ENCODE peak calls at places on chromosome 14, in six cellular contexts. O is esophagus squamous epithelium, I is A549, Z is upper lobe of left lung, K is erythroblast, R is uterus. U is an unnamed sample.
A peak's percentile ranks its signal among the peaks of the same experiment; 100 is the strongest.

GRCh38 chr14:55430024-55430690 is 10.3 kb downstream of the TBPL2 start:
- DNase-seq in R (no peak), K (peak; percentile 83), Z (no peak), I (peak; percentile 79), O (no peak), U (no peak)

GRCh38 chr14:54653764-54654469 is 87.0 kb downstream of the SAMD4A start:
- DNase-seq in I (peak; percentile 25), K (no peak), O (no peak), R (no peak), Z (no peak), U (no peak)

GRCh38 chr14:59281613-59282012 is 93.1 kb downstream of the DAAM1 start:
- DNase-seq in O (no peak), R (no peak), K (no peak), I (no peak), Z (no peak), U (no peak)

GRCh38 chr14:53946071-53946403 is 10.6 kb downstream of the BMP4 start:
- DNase-seq in K (no peak), R (no peak), O (no peak), I (no peak), Z (peak; percentile 61), U (no peak)

GRCh38 chr14:102909911-102910310 is 12.6 kb upstream of the AMN start:
- DNase-seq in O (no peak), R (no peak), I (no peak), Z (peak; percentile 32), K (no peak), U (peak; percentile 60)

GRCh38 chr14:53273671-53274072 is 120.5 kb upstream of the DDHD1 start:
- DNase-seq in O (no peak), K (peak; percentile 14), I (peak; percentile 42), R (peak; percentile 49), Z (peak; percentile 46), U (no peak)

GRCh38 chr14:29630566-29631160 is 297.0 kb downstream of the PRKD1 start:
- DNase-seq in O (no peak), K (no peak), Z (no peak), I (no peak), R (no peak), U (no peak)

GRCh38 chr14:47208434-47208833 is 467.0 kb downstream of the MDGA2 start:
- DNase-seq in K (no peak), O (no peak), I (no peak), Z (no peak), R (no peak), U (no peak)

GRCh38 chr14:76516884-76517283 is 140.9 kb downstream of the ESRRB start:
- DNase-seq in I (no peak), R (no peak), Z (no peak), K (no peak), O (no peak), U (no peak)

GRCh38 chr14:104515059-104515810 is 64.3 kb upstream of the C14orf180 start:
- DNase-seq in Z (peak; percentile 37), I (no peak), R (no peak), O (no peak), K (no peak), U (no peak)

GRCh38 chr14:102095871-102096568 is 9.2 kb upstream of the HSP90AA1 start:
- DNase-seq in O (no peak), I (no peak), K (no peak), R (no peak), Z (no peak), U (no peak)

GRCh38 chr14:69318241-69318640 is 58.3 kb downstream of the GALNT16 start:
- DNase-seq in O (no peak), R (no peak), I (no peak), K (no peak), Z (no peak), U (peak; percentile 48)

GRCh38 chr14:81655423-81656314 is 122.0 kb upstream of the SEL1L start:
- DNase-seq in K (no peak), R (no peak), O (no peak), Z (no peak), I (peak; percentile 15), U (no peak)

GRCh38 chr14:102279282-102279681 is 25.7 kb downstream of the MOK start:
- DNase-seq in R (no peak), K (no peak), O (no peak), Z (no peak), I (no peak), U (no peak)

GRCh38 chr14:100827140-100827517 is 1.2 kb downstream of the MEG3 start:
- DNase-seq in K (no peak), I (no peak), Z (no peak), O (no peak), R (no peak), U (no peak)

GRCh38 chr14:52020866-52021717 is 31.7 kb downstream of the RTRAF start:
- DNase-seq in Z (no peak), O (no peak), I (no peak), R (no peak), K (peak; percentile 66), U (no peak)

GRCh38 chr14:33315721-33316120 is 377.0 kb downstream of the NPAS3 start:
- DNase-seq in I (no peak), R (no peak), O (no peak), K (no peak), Z (no peak), U (no peak)

GRCh38 chr14:76955575-76956252 is 72.8 kb downstream of the IRF2BPL start:
- DNase-seq in Z (no peak), I (peak; percentile 60), K (no peak), R (no peak), O (no peak), U (no peak)

GRCh38 chr14:89237923-89238529 is 179.0 kb downstream of the FOXN3 start:
- DNase-seq in K (peak; percentile 10), O (no peak), I (peak; percentile 19), Z (no peak), R (no peak), U (no peak)

GRCh38 chr14:101075025-101075800 is 171.7 kb upstream of the RTL1 start:
- DNase-seq in K (no peak), R (peak; percentile 5), O (no peak), Z (no peak), I (no peak), U (peak; percentile 71)

GRCh38 chr14:89041245-89041585 is 216.8 kb downstream of the TTC8 start:
- DNase-seq in O (no peak), R (no peak), I (no peak), K (peak; percentile 9), Z (peak; percentile 34), U (no peak)

GRCh38 chr14:71212093-71212492 is 304.8 kb downstream of the PCNX1 start:
- DNase-seq in R (no peak), K (no peak), I (no peak), O (no peak), Z (no peak), U (no peak)

GRCh38 chr14:97976861-97977260 is 1179.7 kb downstream of the VRK1 start:
- DNase-seq in I (no peak), R (no peak), Z (no peak), O (no peak), K (no peak), U (peak; percentile 81)

GRCh38 chr14:80152166-80152565 is 59.1 kb downstream of the DIO2 start:
- DNase-seq in Z (no peak), O (no peak), I (no peak), R (no peak), K (no peak), U (no peak)

GRCh38 chr14:21503376-21503775 is 7.8 kb downstream of the METTL3 start:
- DNase-seq in Z (no peak), K (no peak), I (no peak), R (no peak), O (no peak), U (no peak)
- TF ChIP-seq POLR2A in Z (no peak), K (no peak), I (no peak), R (no peak), O (no peak), U (no peak)

GRCh38 chr14:50116986-50117385 is 614 bp upstream of the VCPKMT start:
- DNase-seq in I (no peak), R (no peak), Z (no peak), K (no peak), O (no peak), U (no peak)

GRCh38 chr14:50117456-50117855 is 1.1 kb upstream of the VCPKMT start:
- DNase-seq in Z (no peak), R (no peak), I (no peak), K (no peak), O (no peak), U (no peak)

GRCh38 chr14:50113381-50113811 is 3.0 kb downstream of the VCPKMT start:
- DNase-seq in Z (no peak), K (no peak), R (no peak), I (no peak), O (no peak), U (no peak)

GRCh38 chr14:50121506-50121905 is 5.1 kb upstream of the VCPKMT start:
- DNase-seq in O (no peak), K (no peak), I (no peak), Z (no peak), R (no peak), U (no peak)

GRCh38 chr14:50116221-50116956 is at the start of gene VCPKMT:
- DNase-seq in R (peak; percentile 94), O (peak; percentile 62), I (peak; percentile 91), Z (peak; percentile 99), K (peak; percentile 95), U (peak; percentile 97)
- TF ChIP-seq POLR2A in R (peak; percentile 88), O (peak; percentile 89), I (peak; percentile 91), Z (peak; percentile 87), K (peak; percentile 95), U (peak; percentile 88)

GRCh38 chr14:67514203-67514607 is 18.9 kb upstream of the PLEKHH1 start:
- DNase-seq in O (no peak), K (no peak), I (no peak), Z (peak; percentile 33), R (peak; percentile 47), U (no peak)

GRCh38 chr14:67517083-67517482 is 16.0 kb upstream of the PLEKHH1 start:
- DNase-seq in R (no peak), O (no peak), K (no peak), Z (peak; percentile 53), I (no peak), U (no peak)

GRCh38 chr14:67516679-67517078 is 16.4 kb upstream of the PLEKHH1 start:
- DNase-seq in Z (no peak), K (no peak), O (no peak), R (no peak), I (no peak), U (no peak)

GRCh38 chr14:67514650-67515385 is 18.3 kb upstream of the PLEKHH1 start:
- DNase-seq in I (no peak), Z (peak; percentile 91), O (no peak), K (peak; percentile 55), R (peak; percentile 43), U (no peak)

DNA sequence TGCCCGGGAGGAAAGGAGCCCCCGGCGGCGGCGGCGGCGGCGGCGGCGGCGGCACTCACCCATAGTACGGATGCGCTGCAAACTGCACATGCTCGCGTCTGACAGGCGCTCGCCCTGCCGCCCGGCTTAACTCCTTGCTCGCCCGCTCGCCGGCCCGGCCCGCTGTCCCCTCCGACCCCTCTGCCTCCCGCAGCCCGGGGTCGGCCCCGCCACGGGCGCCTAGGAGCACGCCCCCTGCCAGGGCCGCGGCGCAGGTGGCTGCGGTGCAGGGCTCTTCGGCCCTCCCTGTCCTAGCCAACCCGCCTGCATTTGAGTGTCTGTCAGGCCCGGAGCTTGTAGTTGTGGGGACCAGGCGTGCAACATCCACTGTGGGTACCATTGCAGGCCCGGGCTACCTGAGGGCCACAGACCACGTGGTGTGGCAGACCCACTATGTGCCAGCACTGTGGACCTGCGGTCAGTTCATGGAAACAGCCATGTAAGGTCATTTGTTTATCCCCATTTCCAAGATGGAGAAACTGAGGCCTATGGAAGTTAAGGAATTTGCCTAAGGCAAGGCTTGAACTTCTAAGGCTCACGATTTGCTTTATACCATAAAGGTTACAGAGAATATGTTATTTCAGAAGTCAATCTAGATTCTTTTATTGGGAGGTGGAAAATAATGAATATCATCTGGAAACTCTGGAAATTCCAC is 17.6 kb upstream of the PLEKHH1 start:
- DNase-seq in K (peak; percentile 36), Z (no peak), I (no peak), O (no peak), R (no peak), U (no peak)
- TF ChIP-seq POLR2A in K (no peak), Z (no peak), I (no peak), O (no peak), R (no peak), U (no peak)

GRCh38 chr14:49767473-49768300 is at the start of gene KLHDC2:
- DNase-seq in O (peak; percentile 39), K (peak; percentile 92), Z (peak; percentile 98), I (peak; percentile 91), R (peak; percentile 88), U (peak; percentile 90)
- TF ChIP-seq POLR2A in O (peak; percentile 91), K (peak; percentile 72), Z (peak; percentile 93), I (peak; percentile 80), R (peak; percentile 92), U (peak; percentile 94)

U was measured in suprapubic skin.